ENCODE peak calls at places on chromosomes 6 and 20, in eight cellular contexts. F is neural progenitor cell; L is heart right ventricle; X is astrocyte; K is endothelial cell of umbilical vein; H is brain microvascular endothelial cell; M is ovary; E is CD8-positive, alpha-beta T cell. N is an unnamed sample.

GRCh38 chr20:57391439-57392129 is 388 bp downstream of the RBM38 start:
- DNase-seq in K (no peak), L (no peak), E (no peak), X (no peak), M (peak; percentile 51), F (peak; percentile 54), H (no peak), N (no peak)

GRCh38 chr6:111361648-111362047 is 121.4 kb downstream of the REV3L start:
- DNase-seq in F (peak; percentile 70), E (no peak), M (peak; percentile 31), X (no peak), K (peak; percentile 46), H (peak; percentile 54), L (peak; percentile 38), N (peak; percentile 15)

GRCh38 chr6:327538-328183 is 35.4 kb downstream of the DUSP22 start:
- DNase-seq in L (no peak), F (no peak), E (no peak), X (peak; percentile 67), M (no peak), H (no peak), K (no peak), N (no peak)

GRCh38 chr6:31152776-31153175 is 4.8 kb downstream of the CCHCR1 start:
- DNase-seq in X (no peak), K (no peak), M (no peak), F (no peak), L (no peak), H (no peak), E (no peak), N (no peak)

GRCh38 chr20:8829232-8829631 is 239.7 kb upstream of the PLCB4 start:
- DNase-seq in K (no peak), L (no peak), F (no peak), E (no peak), M (no peak), H (no peak), X (no peak), N (no peak)

GRCh38 chr6:170285482-170285881 is 5.4 kb downstream of the DLL1 start:
- DNase-seq in X (no peak), F (no peak), M (peak; percentile 12), E (no peak), L (no peak), K (no peak), H (no peak), N (no peak)

GRCh38 chr20:10629946-10630345 is 43.9 kb downstream of the JAG1 start:
- DNase-seq in H (no peak), L (no peak), F (peak; percentile 87), K (no peak), X (no peak), M (no peak), E (no peak), N (no peak)

GRCh38 chr6:29558439-29559079 is 973 bp downstream of the UBD start:
- DNase-seq in K (no peak), H (no peak), M (no peak), E (no peak), L (no peak), X (no peak), F (no peak), N (no peak)

GRCh38 chr20:18533491-18533890 is 25.8 kb downstream of the SEC23B start:
- DNase-seq in H (no peak), E (no peak), F (no peak), M (no peak), X (peak; percentile 32), L (no peak), K (no peak), N (no peak)

GRCh38 chr6:6811151-6812002 is 222.9 kb downstream of the LY86 start:
- DNase-seq in K (peak; percentile 91), E (no peak), M (peak; percentile 65), L (peak; percentile 55), H (peak; percentile 35), X (peak; percentile 70), F (peak; percentile 47), N (no peak)

GRCh38 chr20:21102691-21103311 is 3.4 kb downstream of the LINC00237 start:
- DNase-seq in M (no peak), X (no peak), F (peak; percentile 82), E (peak; percentile 62), K (no peak), L (no peak), H (no peak), N (no peak)

GRCh38 chr6:2351807-2352431 is 106.5 kb upstream of the GMDS start:
- DNase-seq in F (no peak), E (no peak), L (no peak), M (no peak), H (peak; percentile 40), X (peak; percentile 65), K (no peak), N (peak; percentile 34)

GRCh38 chr6:156420172-156420993 is 356.8 kb upstream of the ARID1B start:
- DNase-seq in E (no peak), X (peak; percentile 43), L (no peak), M (no peak), K (no peak), H (no peak), F (no peak), N (no peak)

GRCh38 chr20:41408986-41409385 is 42.4 kb upstream of the EMILIN3 start:
- DNase-seq in K (peak; percentile 21), E (no peak), X (no peak), F (no peak), M (no peak), H (no peak), L (no peak), N (no peak)

GRCh38 chr20:34083137-34083536 is 28.9 kb downstream of the EIF2S2 start:
- DNase-seq in M (peak; percentile 44), F (no peak), L (peak; percentile 84), X (peak; percentile 98), H (peak; percentile 86), K (peak; percentile 32), E (no peak), N (peak; percentile 61)

GRCh38 chr6:1312193-1312443 is 220 bp downstream of the FOXQ1 start:
- DNase-seq in H (no peak), F (no peak), L (no peak), M (no peak), E (no peak), K (no peak), X (no peak), N (no peak)

GRCh38 chr6:7087491-7087979 is 20.2 kb upstream of the RREB1 start:
- DNase-seq in F (no peak), X (no peak), L (no peak), E (peak; percentile 62), M (no peak), H (no peak), K (no peak), N (no peak)

GRCh38 chr6:117389227-117390057 is 36.3 kb downstream of the ROS1 start:
- DNase-seq in F (no peak), L (no peak), K (no peak), M (no peak), X (no peak), H (no peak), E (no peak), N (no peak)

GRCh38 chr6:136158971-136159370 is 91.1 kb downstream of the MTFR2 start:
- DNase-seq in F (no peak), M (no peak), E (no peak), K (no peak), H (no peak), L (no peak), X (no peak), N (no peak)

GRCh38 chr6:136153976-136154375 is 96.1 kb downstream of the MTFR2 start:
- DNase-seq in H (no peak), K (no peak), F (no peak), L (no peak), X (no peak), M (no peak), E (no peak), N (no peak)

GRCh38 chr6:136160255-136160654 is 89.9 kb downstream of the MTFR2 start:
- DNase-seq in F (no peak), M (no peak), L (no peak), H (no peak), E (no peak), K (no peak), X (no peak), N (no peak)

GRCh38 chr6:136161950-136162349 is 88.2 kb downstream of the MTFR2 start:
- DNase-seq in L (no peak), H (no peak), M (no peak), F (no peak), K (no peak), X (no peak), E (no peak), N (no peak)

DNA sequence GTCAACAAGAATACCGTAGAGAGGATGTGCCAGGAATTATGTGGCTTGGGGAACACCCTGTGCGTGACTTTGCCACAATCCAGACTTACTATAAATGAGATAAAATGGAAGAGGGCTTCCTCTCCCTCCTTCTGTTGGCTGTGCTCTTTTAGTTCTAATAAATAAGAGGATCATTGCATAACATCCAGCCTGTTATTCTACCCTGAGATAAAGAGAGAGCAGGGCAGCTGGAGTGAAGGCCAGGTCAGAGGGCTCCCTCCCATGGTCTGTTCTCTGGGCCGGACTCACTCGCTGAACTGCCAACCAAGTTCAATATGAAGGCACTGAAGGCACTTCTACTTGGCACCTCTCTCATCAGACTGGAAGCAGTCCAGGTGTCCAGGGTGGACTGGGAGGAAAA is 91.7 kb downstream of the MTFR2 start:
- DNase-seq in M (peak; percentile 78), X (no peak), L (peak; percentile 73), F (no peak), E (no peak), K (peak; percentile 7), H (no peak), N (no peak)
- TF ChIP-seq CTCF in M (no peak), X (no peak), L (peak; percentile 18), F (no peak), E (no peak), K (no peak), H (no peak), N (no peak)

GRCh38 chr6:137863126-137863996 is 3.7 kb upstream of the TNFAIP3 start:
- DNase-seq in M (no peak), F (no peak), X (no peak), L (no peak), H (no peak), K (no peak), E (no peak), N (no peak)
- H3K27ac ChIP-seq in M (no peak overlapping the region), F (no peak overlapping the region), X (no peak overlapping the region), L (peak overlapping the region; percentile 32), H (no peak overlapping the region), K (no peak overlapping the region), E (no peak overlapping the region), N (no peak overlapping the region)

GRCh38 chr20:16208443-16208842 is 364.8 kb downstream of the KIF16B start:
- DNase-seq in F (no peak), K (no peak), H (no peak), M (no peak), L (no peak), X (no peak), E (no peak), N (no peak)
- H3K27me3 ChIP-seq in F (no peaks in the 10 kb centered on the region), K (no peaks in the 10 kb centered on the region), H (no peaks in the 10 kb centered on the region), M (no peaks in the 10 kb centered on the region), L (no peaks in the 10 kb centered on the region), X (no peaks in the 10 kb centered on the region), E (no peaks in the 10 kb centered on the region), N (no peaks in the 10 kb centered on the region)

DNA sequence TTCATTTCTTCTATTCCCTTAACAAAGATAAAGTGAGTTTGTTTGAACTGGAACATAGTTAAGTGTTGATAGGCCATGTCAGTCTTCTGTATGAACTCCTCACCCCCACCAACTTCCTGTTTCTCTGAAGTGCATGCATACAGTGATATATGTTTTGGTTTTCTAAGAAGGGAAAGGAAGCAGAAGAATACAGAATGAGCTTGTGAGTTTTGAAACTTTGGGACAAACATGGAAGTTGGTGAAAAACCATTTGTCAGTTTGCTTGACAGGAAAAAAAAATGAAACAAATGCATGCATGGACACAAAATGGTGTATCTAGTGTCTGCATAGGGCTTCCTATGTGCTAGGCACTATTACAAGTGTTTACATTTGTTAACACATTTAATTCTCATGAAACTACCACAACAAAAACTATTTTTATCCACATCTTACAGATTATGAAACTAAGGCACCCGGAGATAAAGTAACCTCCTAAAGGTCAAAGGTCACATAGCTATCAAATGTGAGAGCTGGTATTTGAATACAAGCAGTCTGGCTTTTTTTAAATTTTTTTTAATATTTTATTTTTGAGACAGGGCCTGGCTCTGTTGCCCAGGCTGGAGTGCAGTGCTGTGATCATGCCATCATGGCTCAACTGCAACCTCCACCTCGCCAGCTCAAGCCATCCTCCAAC is 105.9 kb downstream of the ADGRB3 start:
- DNase-seq in K (no peak), X (no peak), F (no peak), H (no peak), M (no peak), E (no peak), L (no peak), N (no peak)
- TF ChIP-seq CTCF in K (no peak), X (no peak), F (no peak), H (no peak), M (no peak), E (no peak), L (no peak), N (no peak)

N was measured in AG04450.